ENCODE peak calls at places on chromosome 1, in five cellular contexts. L is IMR-90, K is mesenchymal stem cell, G is neuronal stem cell, H is H9. B is an unnamed sample.

GRCh38 chr1:186375929-186376330 is 292 bp downstream of the ODR4 start:
- DNase-seq in L (no peak), K (no peak), G (no peak), H (no peak), B (no peak)

GRCh38 chr1:221381858-221382623 is 359.8 kb downstream of the DUSP10 start:
- DNase-seq in L (peak; percentile 30), K (no peak), G (no peak), H (no peak), B (peak; percentile 65)

GRCh38 chr1:81689531-81689941 is 111.2 kb upstream of the ADGRL2 start:
- DNase-seq in L (peak; percentile 86), K (peak; percentile 66), G (no peak), H (no peak), B (peak; percentile 23)

GRCh38 chr1:247054992-247055415 is 23.6 kb downstream of the ZNF670 start:
- DNase-seq in L (peak; percentile 28), K (peak; percentile 8), G (no peak), H (no peak), B (no peak)

GRCh38 chr1:180502361-180503273 is at the start of gene ACBD6:
- DNase-seq in L (peak; percentile 83), K (peak; percentile 91), G (peak; percentile 82), H (peak; percentile 88), B (peak; percentile 93)

GRCh38 chr1:234430691-234431090 is 48.3 kb downstream of the TARBP1 start:
- DNase-seq in L (no peak), K (no peak), G (no peak), H (no peak), B (no peak)

GRCh38 chr1:181075727-181076350 is 12.7 kb upstream of the IER5 start:
- DNase-seq in L (no peak), K (no peak), G (no peak), H (no peak), B (no peak)

GRCh38 chr1:25037174-25038074 is 107.3 kb upstream of the RUNX3 start:
- DNase-seq in L (peak; percentile 13), K (peak; percentile 49), G (no peak), H (peak; percentile 69), B (peak; percentile 76)

GRCh38 chr1:44131411-44131810 is 10.0 kb downstream of the KLF18 start:
- DNase-seq in L (no peak), K (no peak), G (no peak), H (no peak), B (no peak)

GRCh38 chr1:110067957-110068645 is 2.4 kb downstream of the ALX3 start:
- DNase-seq in L (no peak), K (peak; percentile 23), G (no peak), H (peak; percentile 68), B (peak; percentile 73)

GRCh38 chr1:165253818-165254254 is 102.7 kb downstream of the LMX1A start:
- DNase-seq in L (no peak), K (no peak), G (no peak), H (no peak), B (peak; percentile 32)

GRCh38 chr1:182809414-182809957 is 19.9 kb downstream of the NPL start:
- DNase-seq in L (no peak), K (no peak), G (no peak), H (no peak), B (no peak)

GRCh38 chr1:915295-916172 is 8.2 kb upstream of the SAMD11 start:
- DNase-seq in L (no peak), K (no peak), G (no peak), H (no peak), B (no peak)

GRCh38 chr1:44012941-44013609 is 18.2 kb downstream of the SLC6A9 start:
- DNase-seq in L (no peak), K (no peak), G (no peak), H (no peak), B (no peak)

GRCh38 chr1:161195171-161195570 is 3.7 kb downstream of the ADAMTS4 start:
- DNase-seq in L (no peak), K (no peak), G (no peak), H (no peak), B (no peak)

GRCh38 chr1:206117151-206117948 is at the start of gene AVPR1B:
- DNase-seq in L (peak; percentile 15), K (peak; percentile 18), G (peak; percentile 43), H (peak; percentile 74), B (peak; percentile 63)

GRCh38 chr1:231242516-231243198 is 1.6 kb downstream of the GNPAT start:
- DNase-seq in L (peak; percentile 34), K (peak; percentile 56), G (no peak), H (no peak), B (no peak)

DNA sequence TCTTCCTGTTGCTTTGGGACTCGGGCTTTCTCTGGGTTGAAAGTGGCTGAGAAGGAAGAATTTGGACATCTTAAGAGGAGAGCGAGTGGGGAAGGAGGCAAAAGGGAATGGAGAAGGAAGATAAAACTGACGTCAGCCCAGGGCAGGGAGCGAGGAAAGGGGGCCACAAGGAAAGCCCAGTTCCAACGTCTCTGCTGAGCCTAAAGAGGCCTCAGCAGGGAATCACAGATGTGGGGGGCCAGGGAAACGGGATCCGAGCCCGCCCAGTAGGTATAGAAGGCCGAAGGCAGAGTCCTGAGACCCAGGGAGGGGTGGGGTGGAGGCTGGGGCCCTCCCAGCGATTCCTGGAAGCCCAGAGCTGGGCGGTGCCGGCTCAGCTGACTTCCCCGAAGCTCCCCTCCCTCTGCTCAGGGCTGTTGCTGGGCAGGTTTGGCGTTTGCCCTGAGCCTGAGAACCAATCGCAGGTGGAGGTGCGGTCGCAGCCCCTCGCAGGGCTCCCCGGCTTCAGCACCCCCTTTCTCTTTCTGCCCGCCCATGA is 12.7 kb downstream of the ADAMTSL4 start:
- DNase-seq in L (peak; percentile 91), K (peak; percentile 96), G (peak; percentile 81), H (peak; percentile 94), B (peak; percentile 95)
- H2AK5ac ChIP-seq in L (peak overlapping the region; percentile 93), K (peak overlapping the region; percentile 100), G (peak overlapping the region; percentile 20), H (peak overlapping the region; percentile 35), B (no peak overlapping the region)

GRCh38 chr1:40449684-40450490 is at the start of gene ZFP69B:
- DNase-seq in L (peak; percentile 92), K (peak; percentile 92), G (peak; percentile 93), H (peak; percentile 95), B (peak; percentile 95)

GRCh38 chr1:40450491-40451237 is 388 bp downstream of the ZFP69B start:
- DNase-seq in L (peak; percentile 93), K (peak; percentile 82), G (no peak), H (peak; percentile 52), B (peak; percentile 32)

GRCh38 chr1:40454873-40455272 is 4.6 kb downstream of the ZFP69B start:
- DNase-seq in L (no peak), K (no peak), G (no peak), H (no peak), B (no peak)

DNA sequence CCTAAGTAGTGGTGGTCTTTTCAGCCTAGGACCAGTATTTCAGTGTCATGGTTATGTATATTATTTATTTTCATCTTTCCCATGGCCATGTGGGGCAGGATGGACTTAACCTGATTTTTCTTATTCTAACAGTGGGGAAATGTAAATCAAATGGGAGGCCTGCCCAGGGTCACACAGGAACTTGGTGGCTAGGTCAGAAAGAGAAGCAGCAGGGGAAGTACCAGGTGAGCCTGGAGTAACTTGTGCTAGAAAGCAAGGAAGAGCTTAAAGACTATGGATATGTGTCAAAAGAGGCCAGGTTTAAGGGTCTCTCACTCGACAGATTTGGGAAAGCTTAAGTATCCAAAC is 936 bp downstream of the ZFP69B start:
- DNase-seq in L (no peak), K (no peak), G (no peak), H (no peak), B (peak; percentile 19)
- H2AK5ac ChIP-seq in L (peak overlapping the region; percentile 12), K (no peak overlapping the region), G (peak overlapping the region; percentile 85), H (no peak overlapping the region), B (peak overlapping the region; percentile 31)

GRCh38 chr1:201294876-201295275 is 11.6 kb downstream of the PKP1 start:
- DNase-seq in L (no peak), K (no peak), G (no peak), H (no peak), B (no peak)
- H2AK5ac ChIP-seq in L (no peak overlapping the region), K (no peak overlapping the region), G (no peak overlapping the region), H (no peak overlapping the region), B (no peak overlapping the region)

DNA sequence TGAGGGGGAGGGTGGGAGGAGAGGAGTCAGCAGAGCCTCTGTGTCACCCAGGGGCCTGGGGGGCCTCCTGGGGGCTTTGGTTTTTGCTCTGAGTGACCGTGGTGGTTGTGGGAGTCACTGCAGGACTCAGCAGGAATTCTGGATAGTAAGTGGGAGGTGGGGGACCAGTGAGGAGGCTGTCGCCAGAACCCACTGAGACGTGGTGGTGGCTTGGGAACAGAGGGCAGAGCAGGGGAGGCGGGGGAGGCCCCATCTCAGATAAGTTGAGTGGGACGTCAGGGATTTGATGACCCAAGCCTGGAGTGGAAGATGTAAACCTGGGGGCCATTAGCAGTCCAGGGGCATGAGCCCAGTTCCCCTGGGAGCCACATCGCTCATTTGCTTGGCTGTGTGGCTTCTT is 123.3 kb upstream of the WNT4 start:
- DNase-seq in L (no peak), K (no peak), G (no peak), H (no peak), B (no peak)
- H2AK5ac ChIP-seq in L (no peak overlapping the region), K (no peak overlapping the region), G (no peak overlapping the region), H (no peak overlapping the region), B (no peak overlapping the region)

GRCh38 chr1:95049935-95050334 is 22.8 kb downstream of the ALG14 start:
- DNase-seq in L (no peak), K (no peak), G (no peak), H (no peak), B (no peak)

GRCh38 chr1:95046359-95046758 is 26.4 kb downstream of the ALG14 start:
- DNase-seq in L (no peak), K (no peak), G (no peak), H (no peak), B (no peak)

GRCh38 chr1:95043141-95043980 is 29.4 kb downstream of the ALG14 start:
- DNase-seq in L (peak; percentile 86), K (peak; percentile 88), G (peak; percentile 82), H (peak; percentile 86), B (peak; percentile 93)

GRCh38 chr1:95048332-95048731 is 24.4 kb downstream of the ALG14 start:
- DNase-seq in L (no peak), K (no peak), G (no peak), H (no peak), B (no peak)
- H2AK5ac ChIP-seq in L (no peak overlapping the region), K (peak overlapping the region; percentile 45), G (no peak overlapping the region), H (no peak overlapping the region), B (no peak overlapping the region)